ENCODE peak calls at places on chromosomes 12 and 14, in ten cellular contexts. One of them, this sample, is unnamed.

GRCh38 chr12:89707623-89707991 is 1.0 kb downstream of the ATP2B1 start:
- DNase-seq in fibroblast of the aortic adventitia: no peak
- DNase-seq in prostate gland: peak
- DNase-seq in nephron progenitor cell: peak
- DNase-seq in stimulated activated CD4-positive, alpha-beta T cell treated with anti-CD3 and anti-CD28 coated beads, TNF-alpha, amount 100 ng/mL, for 4 hours: peak
- DNase-seq in progenitor cell of endocrine pancreas: peak
- DNase-seq in hepatic stellate cell: peak
- DNase-seq in T-helper 2 cell: no peak
- DNase-seq in AG10803: no peak
- DNase-seq in T-cell: no peak
- DNase-seq in this sample: peak

GRCh38 chr14:72904840-72905561 is 11.1 kb upstream of the DPF3 start:
- DNase-seq in prostate gland: peak
- DNase-seq in AG10803: peak
- DNase-seq in nephron progenitor cell: peak
- DNase-seq in T-helper 2 cell: peak
- DNase-seq in fibroblast of the aortic adventitia: peak
- DNase-seq in stimulated activated CD4-positive, alpha-beta T cell treated with anti-CD3 and anti-CD28 coated beads, TNF-alpha, amount 100 ng/mL, for 4 hours: no peak
- DNase-seq in progenitor cell of endocrine pancreas: no peak
- DNase-seq in T-cell: peak
- DNase-seq in hepatic stellate cell: peak
- DNase-seq in this sample: peak

GRCh38 chr12:30329281-30329680 is 366.4 kb downstream of the IPO8 start:
- DNase-seq in prostate gland: no peak
- DNase-seq in progenitor cell of endocrine pancreas: no peak
- DNase-seq in T-helper 2 cell: no peak
- DNase-seq in fibroblast of the aortic adventitia: peak
- DNase-seq in hepatic stellate cell: peak
- DNase-seq in T-cell: no peak
- DNase-seq in AG10803: no peak
- DNase-seq in stimulated activated CD4-positive, alpha-beta T cell treated with anti-CD3 and anti-CD28 coated beads, TNF-alpha, amount 100 ng/mL, for 4 hours: no peak
- DNase-seq in nephron progenitor cell: no peak
- DNase-seq in this sample: no peak

GRCh38 chr12:70638639-70639349 is 1.6 kb upstream of the PTPRB start:
- DNase-seq in T-helper 2 cell: no peak
- DNase-seq in fibroblast of the aortic adventitia: no peak
- DNase-seq in nephron progenitor cell: no peak
- DNase-seq in progenitor cell of endocrine pancreas: no peak
- DNase-seq in prostate gland: no peak
- DNase-seq in T-cell: no peak
- DNase-seq in hepatic stellate cell: no peak
- DNase-seq in AG10803: no peak
- DNase-seq in stimulated activated CD4-positive, alpha-beta T cell treated with anti-CD3 and anti-CD28 coated beads, TNF-alpha, amount 100 ng/mL, for 4 hours: no peak
- DNase-seq in this sample: no peak

GRCh38 chr12:118060301-118061010 is 523 bp downstream of the WSB2 start:
- DNase-seq in prostate gland: peak
- DNase-seq in fibroblast of the aortic adventitia: no peak
- DNase-seq in progenitor cell of endocrine pancreas: peak
- DNase-seq in hepatic stellate cell: peak
- DNase-seq in T-helper 2 cell: peak
- DNase-seq in stimulated activated CD4-positive, alpha-beta T cell treated with anti-CD3 and anti-CD28 coated beads, TNF-alpha, amount 100 ng/mL, for 4 hours: no peak
- DNase-seq in nephron progenitor cell: peak
- DNase-seq in AG10803: peak
- DNase-seq in T-cell: peak
- DNase-seq in this sample: no peak

GRCh38 chr14:95477411-95478089 is 38.9 kb downstream of the SYNE3 start:
- DNase-seq in fibroblast of the aortic adventitia: no peak
- DNase-seq in nephron progenitor cell: no peak
- DNase-seq in T-cell: no peak
- DNase-seq in prostate gland: peak
- DNase-seq in T-helper 2 cell: no peak
- DNase-seq in stimulated activated CD4-positive, alpha-beta T cell treated with anti-CD3 and anti-CD28 coated beads, TNF-alpha, amount 100 ng/mL, for 4 hours: no peak
- DNase-seq in progenitor cell of endocrine pancreas: no peak
- DNase-seq in hepatic stellate cell: no peak
- DNase-seq in AG10803: no peak
- DNase-seq in this sample: no peak

GRCh38 chr12:107242189-107242588 is 148.8 kb upstream of the CRY1 start:
- DNase-seq in nephron progenitor cell: peak
- DNase-seq in AG10803: no peak
- DNase-seq in T-cell: no peak
- DNase-seq in fibroblast of the aortic adventitia: no peak
- DNase-seq in stimulated activated CD4-positive, alpha-beta T cell treated with anti-CD3 and anti-CD28 coated beads, TNF-alpha, amount 100 ng/mL, for 4 hours: no peak
- DNase-seq in progenitor cell of endocrine pancreas: no peak
- DNase-seq in prostate gland: no peak
- DNase-seq in hepatic stellate cell: no peak
- DNase-seq in T-helper 2 cell: no peak
- DNase-seq in this sample: no peak

GRCh38 chr12:117724545-117724944 is 244.2 kb downstream of the KSR2 start:
- DNase-seq in progenitor cell of endocrine pancreas: no peak
- DNase-seq in prostate gland: no peak
- DNase-seq in hepatic stellate cell: no peak
- DNase-seq in T-cell: no peak
- DNase-seq in fibroblast of the aortic adventitia: no peak
- DNase-seq in nephron progenitor cell: no peak
- DNase-seq in T-helper 2 cell: no peak
- DNase-seq in AG10803: peak
- DNase-seq in stimulated activated CD4-positive, alpha-beta T cell treated with anti-CD3 and anti-CD28 coated beads, TNF-alpha, amount 100 ng/mL, for 4 hours: no peak
- DNase-seq in this sample: no peak

GRCh38 chr12:5884285-5884684 is 60.8 kb downstream of the ANO2 start:
- DNase-seq in T-helper 2 cell: no peak
- DNase-seq in hepatic stellate cell: no peak
- DNase-seq in fibroblast of the aortic adventitia: no peak
- DNase-seq in nephron progenitor cell: no peak
- DNase-seq in stimulated activated CD4-positive, alpha-beta T cell treated with anti-CD3 and anti-CD28 coated beads, TNF-alpha, amount 100 ng/mL, for 4 hours: no peak
- DNase-seq in progenitor cell of endocrine pancreas: no peak
- DNase-seq in T-cell: no peak
- DNase-seq in prostate gland: no peak
- DNase-seq in AG10803: no peak
- DNase-seq in this sample: no peak

GRCh38 chr12:14454098-14454907 is 88.8 kb downstream of the ATF7IP start:
- DNase-seq in progenitor cell of endocrine pancreas: peak
- DNase-seq in AG10803: peak
- DNase-seq in fibroblast of the aortic adventitia: peak
- DNase-seq in hepatic stellate cell: peak
- DNase-seq in stimulated activated CD4-positive, alpha-beta T cell treated with anti-CD3 and anti-CD28 coated beads, TNF-alpha, amount 100 ng/mL, for 4 hours: no peak
- DNase-seq in T-helper 2 cell: peak
- DNase-seq in prostate gland: no peak
- DNase-seq in T-cell: no peak
- DNase-seq in nephron progenitor cell: peak
- DNase-seq in this sample: peak

GRCh38 chr14:105315941-105316562 is 1.5 kb downstream of the PACS2 start:
- DNase-seq in hepatic stellate cell: no peak
- DNase-seq in T-cell: no peak
- DNase-seq in nephron progenitor cell: no peak
- DNase-seq in progenitor cell of endocrine pancreas: no peak
- DNase-seq in prostate gland: no peak
- DNase-seq in AG10803: no peak
- DNase-seq in stimulated activated CD4-positive, alpha-beta T cell treated with anti-CD3 and anti-CD28 coated beads, TNF-alpha, amount 100 ng/mL, for 4 hours: no peak
- DNase-seq in fibroblast of the aortic adventitia: peak
- DNase-seq in T-helper 2 cell: no peak
- DNase-seq in this sample: no peak

GRCh38 chr12:10998204-10998603 is at the start of gene TAS2R20:
- DNase-seq in progenitor cell of endocrine pancreas: no peak
- DNase-seq in T-cell: no peak
- DNase-seq in stimulated activated CD4-positive, alpha-beta T cell treated with anti-CD3 and anti-CD28 coated beads, TNF-alpha, amount 100 ng/mL, for 4 hours: no peak
- DNase-seq in nephron progenitor cell: no peak
- DNase-seq in fibroblast of the aortic adventitia: no peak
- DNase-seq in T-helper 2 cell: no peak
- DNase-seq in hepatic stellate cell: no peak
- DNase-seq in AG10803: no peak
- DNase-seq in prostate gland: no peak
- DNase-seq in this sample: no peak

GRCh38 chr12:66603458-66603857 is 75.4 kb downstream of the GRIP1 start:
- DNase-seq in AG10803: no peak
- DNase-seq in nephron progenitor cell: no peak
- DNase-seq in stimulated activated CD4-positive, alpha-beta T cell treated with anti-CD3 and anti-CD28 coated beads, TNF-alpha, amount 100 ng/mL, for 4 hours: no peak
- DNase-seq in T-cell: no peak
- DNase-seq in fibroblast of the aortic adventitia: no peak
- DNase-seq in progenitor cell of endocrine pancreas: no peak
- DNase-seq in hepatic stellate cell: no peak
- DNase-seq in T-helper 2 cell: no peak
- DNase-seq in prostate gland: no peak
- DNase-seq in this sample: no peak

GRCh38 chr14:54916061-54916460 is 13.4 kb upstream of the GCH1 start:
- DNase-seq in prostate gland: no peak
- DNase-seq in T-helper 2 cell: no peak
- DNase-seq in AG10803: no peak
- DNase-seq in fibroblast of the aortic adventitia: no peak
- DNase-seq in hepatic stellate cell: no peak
- DNase-seq in stimulated activated CD4-positive, alpha-beta T cell treated with anti-CD3 and anti-CD28 coated beads, TNF-alpha, amount 100 ng/mL, for 4 hours: no peak
- DNase-seq in progenitor cell of endocrine pancreas: no peak
- DNase-seq in T-cell: no peak
- DNase-seq in nephron progenitor cell: no peak
- DNase-seq in this sample: no peak

GRCh38 chr12:5808956-5809355 is 136.1 kb downstream of the ANO2 start:
- DNase-seq in nephron progenitor cell: no peak
- DNase-seq in prostate gland: no peak
- DNase-seq in hepatic stellate cell: peak
- DNase-seq in T-helper 2 cell: no peak
- DNase-seq in progenitor cell of endocrine pancreas: no peak
- DNase-seq in fibroblast of the aortic adventitia: no peak
- DNase-seq in AG10803: peak
- DNase-seq in stimulated activated CD4-positive, alpha-beta T cell treated with anti-CD3 and anti-CD28 coated beads, TNF-alpha, amount 100 ng/mL, for 4 hours: no peak
- DNase-seq in T-cell: no peak
- DNase-seq in this sample: no peak

GRCh38 chr12:105355752-105356151 is 25.3 kb downstream of the C12orf75 start:
- DNase-seq in AG10803: peak
- DNase-seq in T-cell: no peak
- DNase-seq in fibroblast of the aortic adventitia: peak
- DNase-seq in nephron progenitor cell: no peak
- DNase-seq in progenitor cell of endocrine pancreas: no peak
- DNase-seq in T-helper 2 cell: no peak
- DNase-seq in prostate gland: no peak
- DNase-seq in stimulated activated CD4-positive, alpha-beta T cell treated with anti-CD3 and anti-CD28 coated beads, TNF-alpha, amount 100 ng/mL, for 4 hours: no peak
- DNase-seq in hepatic stellate cell: no peak
- DNase-seq in this sample: no peak

GRCh38 chr12:126418357-126418756 is 1353.1 kb downstream of the AACS start:
- DNase-seq in AG10803: no peak
- DNase-seq in nephron progenitor cell: no peak
- DNase-seq in T-cell: no peak
- DNase-seq in T-helper 2 cell: no peak
- DNase-seq in hepatic stellate cell: no peak
- DNase-seq in progenitor cell of endocrine pancreas: no peak
- DNase-seq in fibroblast of the aortic adventitia: peak
- DNase-seq in stimulated activated CD4-positive, alpha-beta T cell treated with anti-CD3 and anti-CD28 coated beads, TNF-alpha, amount 100 ng/mL, for 4 hours: no peak
- DNase-seq in prostate gland: no peak
- DNase-seq in this sample: no peak

GRCh38 chr14:68823434-68824206 is 30.8 kb upstream of the ZFP36L1 start:
- DNase-seq in prostate gland: no peak
- DNase-seq in fibroblast of the aortic adventitia: no peak
- DNase-seq in nephron progenitor cell: no peak
- DNase-seq in stimulated activated CD4-positive, alpha-beta T cell treated with anti-CD3 and anti-CD28 coated beads, TNF-alpha, amount 100 ng/mL, for 4 hours: no peak
- DNase-seq in AG10803: no peak
- DNase-seq in T-cell: no peak
- DNase-seq in T-helper 2 cell: no peak
- DNase-seq in progenitor cell of endocrine pancreas: no peak
- DNase-seq in hepatic stellate cell: no peak
- DNase-seq in this sample: no peak

GRCh38 chr12:6067152-6067916 is 57.1 kb downstream of the VWF start:
- DNase-seq in stimulated activated CD4-positive, alpha-beta T cell treated with anti-CD3 and anti-CD28 coated beads, TNF-alpha, amount 100 ng/mL, for 4 hours: no peak
- DNase-seq in AG10803: no peak
- DNase-seq in nephron progenitor cell: peak
- DNase-seq in prostate gland: no peak
- DNase-seq in hepatic stellate cell: no peak
- DNase-seq in T-helper 2 cell: no peak
- DNase-seq in progenitor cell of endocrine pancreas: no peak
- DNase-seq in T-cell: no peak
- DNase-seq in fibroblast of the aortic adventitia: peak
- DNase-seq in this sample: no peak

GRCh38 chr12:20740972-20741371 is 45.8 kb downstream of the SLCO1C1 start:
- DNase-seq in AG10803: no peak
- DNase-seq in nephron progenitor cell: no peak
- DNase-seq in progenitor cell of endocrine pancreas: no peak
- DNase-seq in prostate gland: no peak
- DNase-seq in fibroblast of the aortic adventitia: no peak
- DNase-seq in T-helper 2 cell: no peak
- DNase-seq in hepatic stellate cell: no peak
- DNase-seq in stimulated activated CD4-positive, alpha-beta T cell treated with anti-CD3 and anti-CD28 coated beads, TNF-alpha, amount 100 ng/mL, for 4 hours: no peak
- DNase-seq in T-cell: no peak
- DNase-seq in this sample: no peak

GRCh38 chr14:30710870-30711269 is 88.8 kb downstream of the SCFD1 start:
- DNase-seq in prostate gland: no peak
- DNase-seq in fibroblast of the aortic adventitia: peak
- DNase-seq in T-cell: no peak
- DNase-seq in nephron progenitor cell: no peak
- DNase-seq in AG10803: peak
- DNase-seq in T-helper 2 cell: no peak
- DNase-seq in hepatic stellate cell: no peak
- DNase-seq in stimulated activated CD4-positive, alpha-beta T cell treated with anti-CD3 and anti-CD28 coated beads, TNF-alpha, amount 100 ng/mL, for 4 hours: no peak
- DNase-seq in progenitor cell of endocrine pancreas: no peak
- DNase-seq in this sample: no peak

GRCh38 chr12:105835505-105835904 is 303.2 kb downstream of the NUAK1 start:
- DNase-seq in T-cell: no peak
- DNase-seq in hepatic stellate cell: no peak
- DNase-seq in progenitor cell of endocrine pancreas: no peak
- DNase-seq in fibroblast of the aortic adventitia: no peak
- DNase-seq in nephron progenitor cell: no peak
- DNase-seq in stimulated activated CD4-positive, alpha-beta T cell treated with anti-CD3 and anti-CD28 coated beads, TNF-alpha, amount 100 ng/mL, for 4 hours: no peak
- DNase-seq in prostate gland: no peak
- DNase-seq in AG10803: no peak
- DNase-seq in T-helper 2 cell: no peak
- DNase-seq in this sample: no peak

GRCh38 chr12:108783446-108783845 is 52.1 kb upstream of the CORO1C start:
- DNase-seq in T-helper 2 cell: no peak
- DNase-seq in AG10803: no peak
- DNase-seq in progenitor cell of endocrine pancreas: no peak
- DNase-seq in nephron progenitor cell: no peak
- DNase-seq in fibroblast of the aortic adventitia: no peak
- DNase-seq in stimulated activated CD4-positive, alpha-beta T cell treated with anti-CD3 and anti-CD28 coated beads, TNF-alpha, amount 100 ng/mL, for 4 hours: no peak
- DNase-seq in hepatic stellate cell: no peak
- DNase-seq in T-cell: no peak
- DNase-seq in prostate gland: no peak
- DNase-seq in this sample: no peak

GRCh38 chr12:41058266-41058665 is 129.9 kb upstream of the PDZRN4 start:
- DNase-seq in prostate gland: no peak
- DNase-seq in stimulated activated CD4-positive, alpha-beta T cell treated with anti-CD3 and anti-CD28 coated beads, TNF-alpha, amount 100 ng/mL, for 4 hours: no peak
- DNase-seq in progenitor cell of endocrine pancreas: no peak
- DNase-seq in T-cell: no peak
- DNase-seq in T-helper 2 cell: no peak
- DNase-seq in hepatic stellate cell: no peak
- DNase-seq in nephron progenitor cell: no peak
- DNase-seq in AG10803: no peak
- DNase-seq in fibroblast of the aortic adventitia: no peak
- DNase-seq in this sample: no peak

GRCh38 chr14:64594438-64594837 is 44.7 kb downstream of the PPP1R36 start:
- DNase-seq in prostate gland: no peak
- DNase-seq in T-helper 2 cell: no peak
- DNase-seq in AG10803: no peak
- DNase-seq in T-cell: no peak
- DNase-seq in fibroblast of the aortic adventitia: no peak
- DNase-seq in progenitor cell of endocrine pancreas: no peak
- DNase-seq in nephron progenitor cell: no peak
- DNase-seq in stimulated activated CD4-positive, alpha-beta T cell treated with anti-CD3 and anti-CD28 coated beads, TNF-alpha, amount 100 ng/mL, for 4 hours: no peak
- DNase-seq in hepatic stellate cell: no peak
- DNase-seq in this sample: no peak

GRCh38 chr12:42475055-42475454 is 114.5 kb downstream of the PRICKLE1 start:
- DNase-seq in stimulated activated CD4-positive, alpha-beta T cell treated with anti-CD3 and anti-CD28 coated beads, TNF-alpha, amount 100 ng/mL, for 4 hours: no peak
- DNase-seq in AG10803: no peak
- DNase-seq in T-helper 2 cell: no peak
- DNase-seq in T-cell: no peak
- DNase-seq in prostate gland: no peak
- DNase-seq in progenitor cell of endocrine pancreas: no peak
- DNase-seq in fibroblast of the aortic adventitia: no peak
- DNase-seq in nephron progenitor cell: no peak
- DNase-seq in hepatic stellate cell: no peak
- DNase-seq in this sample: no peak

GRCh38 chr14:67569011-67569650 is 30.9 kb downstream of the PIGH start:
- DNase-seq in T-helper 2 cell: no peak
- DNase-seq in fibroblast of the aortic adventitia: no peak
- DNase-seq in prostate gland: no peak
- DNase-seq in progenitor cell of endocrine pancreas: no peak
- DNase-seq in stimulated activated CD4-positive, alpha-beta T cell treated with anti-CD3 and anti-CD28 coated beads, TNF-alpha, amount 100 ng/mL, for 4 hours: no peak
- DNase-seq in T-cell: no peak
- DNase-seq in AG10803: no peak
- DNase-seq in hepatic stellate cell: no peak
- DNase-seq in nephron progenitor cell: peak
- DNase-seq in this sample: no peak

GRCh38 chr12:29164477-29165163 is 15.5 kb downstream of the FAR2 start:
- DNase-seq in progenitor cell of endocrine pancreas: no peak
- DNase-seq in stimulated activated CD4-positive, alpha-beta T cell treated with anti-CD3 and anti-CD28 coated beads, TNF-alpha, amount 100 ng/mL, for 4 hours: no peak
- DNase-seq in nephron progenitor cell: no peak
- DNase-seq in hepatic stellate cell: peak
- DNase-seq in prostate gland: no peak
- DNase-seq in T-cell: no peak
- DNase-seq in fibroblast of the aortic adventitia: peak
- DNase-seq in T-helper 2 cell: no peak
- DNase-seq in AG10803: peak
- DNase-seq in this sample: no peak